ENCODE peak calls at places on chromosomes 3 and 15, in eight cellular contexts. F is fibroblast of mammary gland, U is tibial artery, E is fibroblast of villous mesenchyme, V is omental fat pad, Z is transverse colon, R is H9, L is GM13977. M is an unnamed sample.

GRCh38 chr3:143897558-143898305 is 49.5 kb upstream of the SLC9A9 start:
- DNase-seq in Z (no peak), F (peak; percentile 19), U (no peak), E (peak; percentile 83), V (no peak), L (no peak), R (no peak), M (no peak)

GRCh38 chr3:48636149-48636548 is 888 bp upstream of the SLC26A6 start:
- DNase-seq in R (no peak), V (no peak), Z (no peak), U (no peak), L (no peak), F (no peak), E (no peak), M (no peak)

GRCh38 chr3:123099331-123100191 is 32.7 kb downstream of the PDIA5 start:
- DNase-seq in R (no peak), V (no peak), F (no peak), E (no peak), Z (no peak), U (peak; percentile 39), L (no peak), M (no peak)

GRCh38 chr15:99051308-99051707 is 43.7 kb upstream of the PGPEP1L start:
- DNase-seq in E (no peak), Z (no peak), L (no peak), U (no peak), F (no peak), R (no peak), V (no peak), M (no peak)

GRCh38 chr3:27642796-27643195 is 79.3 kb downstream of the EOMES start:
- DNase-seq in Z (no peak), V (no peak), E (no peak), F (no peak), U (no peak), R (no peak), L (no peak), M (no peak)

GRCh38 chr3:25747033-25747432 is 36.2 kb downstream of the NGLY1 start:
- DNase-seq in V (no peak), R (no peak), U (no peak), L (no peak), E (peak; percentile 3), F (no peak), Z (no peak), M (no peak)

GRCh38 chr3:14127106-14127505 is 2.3 kb downstream of the TMEM43 start:
- DNase-seq in V (no peak), Z (no peak), F (no peak), R (peak; percentile 9), E (no peak), L (no peak), U (no peak), M (no peak)

GRCh38 chr3:48215466-48215865 is 7.8 kb upstream of the CAMP start:
- DNase-seq in R (no peak), F (peak; percentile 52), U (peak; percentile 77), Z (peak; percentile 14), E (peak; percentile 79), V (no peak), L (no peak), M (no peak)

GRCh38 chr3:150106752-150107428 is 136.2 kb upstream of the PFN2 start:
- DNase-seq in L (no peak), Z (no peak), R (no peak), U (no peak), F (peak; percentile 97), E (peak; percentile 86), V (no peak), M (no peak)

GRCh38 chr3:184491867-184492615 is 69.5 kb upstream of the EPHB3 start:
- DNase-seq in F (no peak), U (no peak), E (no peak), V (no peak), Z (peak; percentile 25), L (no peak), R (no peak), M (no peak)

GRCh38 chr15:94844533-94845390 is 613.4 kb downstream of the MCTP2 start:
- DNase-seq in L (no peak), U (peak; percentile 71), V (no peak), Z (peak; percentile 91), F (no peak), E (peak; percentile 16), R (peak; percentile 60), M (no peak)

GRCh38 chr3:148943531-148944200 is 47.7 kb upstream of the GYG1 start:
- DNase-seq in V (no peak), Z (no peak), R (no peak), E (peak; percentile 83), L (peak; percentile 79), F (peak; percentile 96), U (no peak), M (peak; percentile 77)

GRCh38 chr3:107674371-107674770 is 151.6 kb downstream of the BBX start:
- DNase-seq in R (no peak), E (no peak), V (no peak), L (no peak), Z (no peak), F (peak; percentile 83), U (peak; percentile 61), M (no peak)

GRCh38 chr15:41820791-41821423 is 7.0 kb upstream of the JMJD7 start:
- DNase-seq in Z (no peak), V (no peak), R (no peak), L (no peak), F (no peak), E (no peak), U (no peak), M (no peak)

GRCh38 chr3:65356331-65357286 is 668.8 kb upstream of the ADAMTS9 start:
- DNase-seq in R (peak; percentile 68), E (peak; percentile 27), U (no peak), L (no peak), F (no peak), Z (peak; percentile 10), V (no peak), M (no peak)

GRCh38 chr3:64832098-64832497 is 144.3 kb upstream of the ADAMTS9 start:
- DNase-seq in U (no peak), Z (no peak), R (no peak), V (no peak), E (no peak), F (no peak), L (no peak), M (no peak)

GRCh38 chr3:17307889-17308288 is 423.1 kb downstream of the PLCL2 start:
- DNase-seq in R (no peak), F (no peak), Z (no peak), V (no peak), U (no peak), L (no peak), E (no peak), M (no peak)
- TF ChIP-seq CTCF in R (peak; percentile 34), F (no peak), Z (no peak), V (no peak), U (no peak), L (no peak), E (no peak), M (no peak)

GRCh38 chr15:32636908-32637567 is 4.5 kb upstream of the SCG5 start:
- DNase-seq in V (no peak), L (no peak), F (no peak), R (no peak), U (no peak), E (no peak), Z (no peak), M (no peak)
- TF ChIP-seq CTCF in V (no peak), L (no peak), F (no peak), R (no peak), U (no peak), E (no peak), Z (no peak), M (no peak)

DNA sequence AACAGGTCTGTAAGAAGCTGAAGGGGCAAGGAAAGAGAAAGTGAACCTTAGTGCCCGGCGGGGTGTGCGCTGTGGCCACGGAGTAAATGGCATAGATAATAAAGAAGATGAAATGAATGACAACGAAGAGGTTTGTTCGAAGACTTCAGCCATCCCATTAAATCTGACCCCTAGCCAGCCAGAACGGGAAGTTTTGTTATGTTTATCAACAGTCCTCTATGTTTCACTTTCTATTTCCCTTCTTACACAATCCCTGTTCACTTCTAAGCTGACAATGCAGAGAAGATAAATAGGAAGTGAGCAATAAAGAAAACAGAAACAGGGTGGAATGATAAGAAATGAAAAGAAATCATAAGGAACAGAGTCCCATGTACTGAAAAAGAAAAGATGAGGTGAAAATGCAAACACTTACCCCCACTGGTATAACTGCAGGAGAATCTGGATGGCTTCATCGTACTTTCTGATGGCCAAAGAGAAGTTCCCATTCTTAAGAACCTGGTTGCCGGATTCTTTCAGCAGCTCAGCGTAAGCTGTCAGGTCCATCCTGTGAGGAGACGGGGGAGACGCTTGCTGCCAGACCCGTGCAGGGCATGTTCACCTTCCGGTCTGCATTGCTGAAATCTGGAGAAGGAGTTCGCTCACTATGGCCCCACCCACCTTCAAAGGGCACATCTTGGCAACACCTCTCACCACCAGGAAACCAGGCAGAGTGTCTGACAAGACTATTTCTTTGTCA is 36.8 kb downstream of the TRANK1 start:
- DNase-seq in L (no peak), F (peak; percentile 74), U (peak; percentile 70), R (no peak), V (no peak), Z (peak; percentile 86), E (peak; percentile 93), M (peak; percentile 21)
- TF ChIP-seq CTCF in L (no peak), F (no peak), U (no peak), R (no peak), V (no peak), Z (no peak), E (no peak), M (no peak)

GRCh38 chr3:47008258-47008671 is 28.8 kb downstream of the NBEAL2 start:
- DNase-seq in U (peak; percentile 64), V (no peak), Z (peak; percentile 7), F (no peak), L (no peak), R (no peak), E (no peak), M (peak; percentile 21)

GRCh38 chr3:47008851-47009224 is 29.4 kb downstream of the NBEAL2 start:
- DNase-seq in F (no peak), U (no peak), R (no peak), Z (no peak), L (no peak), E (no peak), V (no peak), M (no peak)

GRCh38 chr3:47010910-47011309 is 31.4 kb downstream of the NBEAL2 start:
- DNase-seq in U (peak; percentile 60), V (no peak), F (no peak), Z (no peak), E (no peak), R (no peak), L (no peak), M (no peak)

GRCh38 chr3:47010050-47010712 is 30.7 kb downstream of the NBEAL2 start:
- DNase-seq in V (no peak), F (peak; percentile 22), L (peak; percentile 14), Z (peak; percentile 11), E (no peak), U (no peak), R (no peak), M (peak; percentile 17)

DNA sequence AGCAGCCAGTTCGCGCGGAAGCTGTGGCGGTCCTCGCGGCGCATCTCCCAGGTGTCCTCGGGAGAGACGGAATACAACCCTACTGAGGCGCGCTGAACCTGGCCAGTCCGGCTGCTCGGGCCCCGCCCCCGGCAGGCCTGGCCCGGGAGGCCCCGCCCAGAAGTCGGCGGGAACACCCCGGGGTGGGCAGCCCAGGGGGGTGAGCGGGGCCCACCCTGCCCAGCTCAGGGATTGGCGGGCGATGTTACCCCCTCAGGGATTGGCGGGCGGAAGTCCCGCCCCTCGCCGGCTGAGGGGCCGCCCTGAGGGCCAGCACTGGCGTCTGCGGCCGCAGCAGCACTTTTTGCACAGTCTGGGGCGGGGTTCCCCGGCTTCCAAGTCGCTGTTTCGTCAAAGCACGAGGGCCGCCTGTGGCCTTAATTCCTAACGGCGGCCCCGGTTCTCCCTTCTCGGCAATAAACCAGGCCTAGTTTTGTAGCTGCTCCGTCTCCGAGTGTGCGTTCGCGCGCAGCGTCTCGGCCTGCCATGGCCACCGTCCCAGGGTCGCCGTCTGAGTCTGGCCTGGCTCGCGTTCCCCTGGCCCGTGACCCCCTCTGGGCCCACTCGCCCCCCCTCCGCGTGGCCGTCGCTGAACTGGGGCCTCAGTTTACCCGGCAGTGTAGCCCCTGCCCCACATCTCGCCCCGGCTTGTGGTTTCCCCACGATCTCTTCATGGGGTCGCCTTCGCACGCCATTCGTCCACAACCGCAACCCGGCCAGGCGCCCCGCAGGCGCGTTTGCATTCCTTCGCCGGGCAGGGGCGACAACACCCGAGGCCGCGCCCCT is 30.0 kb downstream of the NBEAL2 start:
- DNase-seq in F (peak; percentile 88), U (peak; percentile 97), R (peak; percentile 95), L (peak; percentile 99), Z (peak; percentile 85), E (peak; percentile 95), V (peak; percentile 36), M (peak; percentile 98)
- TF ChIP-seq CTCF in F (no peak), U (no peak), R (no peak), L (no peak), Z (no peak), E (no peak), V (no peak), M (no peak)

M was measured in GM20000.